ENCODE peak calls at places on chromosomes 12 and 14, in five cellular contexts. H is mammary epithelial cell, E is A549, B is WTC11, X is uterus. W is an unnamed sample.
A peak's percentile ranks its signal among the peaks of the same experiment; 100 is the strongest.

GRCh38 chr12:26651566-26652188 is 181.3 kb downstream of the ITPR2 start:
- DNase-seq in B (peak; percentile 75), X (peak; percentile 52), E (peak; percentile 71), H (peak; percentile 67), W (peak; percentile 76)

GRCh38 chr14:102056694-102057442 is 30.0 kb downstream of the HSP90AA1 start:
- DNase-seq in H (no peak), E (no peak), B (no peak), X (no peak), W (no peak)

GRCh38 chr14:95664546-95664945 is 21.7 kb upstream of the TCL1B start:
- DNase-seq in B (no peak), H (no peak), X (no peak), E (no peak), W (no peak)

GRCh38 chr12:4587108-4587507 is 25.1 kb downstream of the DYRK4 start:
- DNase-seq in X (no peak), H (no peak), E (no peak), B (peak; percentile 39), W (no peak)

GRCh38 chr12:27709932-27710591 is 570 bp upstream of the MRPS35 start:
- DNase-seq in H (peak; percentile 54), X (peak; percentile 21), E (no peak), B (no peak), W (no peak)

GRCh38 chr12:123660328-123660727 is 10.6 kb upstream of the TCTN2 start:
- DNase-seq in X (no peak), E (peak; percentile 67), B (no peak), H (peak; percentile 92), W (no peak)

GRCh38 chr12:16347391-16348298 is at the start of gene MGST1:
- DNase-seq in H (peak; percentile 71), E (peak; percentile 38), B (peak; percentile 84), X (peak; percentile 19), W (peak; percentile 72)

GRCh38 chr14:91254456-91254855 is 10.0 kb upstream of the GPR68 start:
- DNase-seq in B (no peak), E (no peak), H (no peak), X (no peak), W (no peak)

GRCh38 chr12:99978152-99978551 is 6.6 kb downstream of the ANKS1B start:
- DNase-seq in B (no peak), H (no peak), X (no peak), E (no peak), W (no peak)

GRCh38 chr12:94813314-94813713 is 163.0 kb upstream of the TMCC3 start:
- DNase-seq in H (no peak), E (no peak), X (no peak), B (no peak), W (no peak)

GRCh38 chr14:78970677-78971076 is 800.5 kb downstream of the NRXN3 start:
- DNase-seq in B (no peak), H (no peak), X (no peak), E (no peak), W (no peak)

GRCh38 chr12:115934046-115934445 is 343.4 kb downstream of the MED13L start:
- DNase-seq in B (no peak), H (no peak), X (no peak), E (no peak), W (no peak)

GRCh38 chr14:85531141-85531593 is 1.2 kb downstream of the FLRT2 start:
- DNase-seq in E (peak; percentile 15), X (peak; percentile 32), H (peak; percentile 75), B (peak; percentile 62), W (peak; percentile 47)

GRCh38 chr12:12560587-12561304 is 1.9 kb downstream of the DUSP16 start:
- DNase-seq in X (peak; percentile 78), B (no peak), H (peak; percentile 89), E (peak; percentile 71), W (no peak)

GRCh38 chr12:65492997-65493892 is 214.8 kb downstream of the MSRB3 start:
- DNase-seq in X (no peak), E (no peak), H (no peak), B (no peak), W (no peak)

GRCh38 chr14:90728951-90729350 is 87.3 kb downstream of the TTC7B start:
- DNase-seq in H (no peak), E (no peak), X (no peak), B (no peak), W (no peak)

GRCh38 chr12:19778822-19779221 is 339.5 kb downstream of the AEBP2 start:
- DNase-seq in H (no peak), B (no peak), X (no peak), E (no peak), W (no peak)

GRCh38 chr14:58763210-58763609 is 125.4 kb downstream of the DACT1 start:
- DNase-seq in X (no peak), H (no peak), B (no peak), E (no peak), W (no peak)

GRCh38 chr12:10618338-10618987 is 5.1 kb upstream of the MAGOHB start:
- DNase-seq in X (no peak), H (peak; percentile 79), E (no peak), B (no peak), W (no peak)

GRCh38 chr12:10621278-10621677 is 7.9 kb upstream of the MAGOHB start:
- DNase-seq in B (no peak), H (no peak), E (no peak), X (no peak), W (no peak)

GRCh38 chr12:10624631-10625030 is 11.2 kb upstream of the MAGOHB start:
- DNase-seq in X (no peak), B (no peak), H (no peak), E (no peak), W (no peak)

GRCh38 chr12:10620078-10620779 is 6.8 kb upstream of the MAGOHB start:
- DNase-seq in B (no peak), X (no peak), H (no peak), E (no peak), W (no peak)

DNA sequence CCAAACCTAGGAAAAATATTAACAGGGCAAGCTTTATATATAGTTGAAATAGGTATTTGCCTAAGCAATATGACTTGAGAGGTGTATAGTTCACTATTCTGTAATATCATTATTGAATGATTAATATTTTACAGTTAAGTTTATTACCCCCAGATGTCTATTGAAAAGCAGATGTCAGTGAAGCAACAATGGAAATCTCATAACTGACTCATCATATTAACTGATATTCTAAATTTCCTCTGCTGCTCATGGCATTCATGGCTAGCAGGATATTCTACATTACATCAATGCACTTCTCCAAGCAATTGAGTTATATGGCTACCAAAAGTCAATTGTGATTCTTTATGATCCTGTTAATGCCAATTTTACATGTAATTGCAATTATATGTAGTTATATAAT is 9.7 kb upstream of the MAGOHB start:
- DNase-seq in B (no peak), E (no peak), H (no peak), X (no peak), W (no peak)
- TF ChIP-seq CTCF in B (no peak), E (no peak), H (no peak), X (no peak), W (no peak)

GRCh38 chr14:54782803-54783659 is 119.6 kb downstream of the GCH1 start:
- DNase-seq in B (peak; percentile 51), X (no peak), E (no peak), H (no peak), W (peak; percentile 31)
- TF ChIP-seq CTCF in B (no peak), X (no peak), E (no peak), H (no peak), W (no peak)

DNA sequence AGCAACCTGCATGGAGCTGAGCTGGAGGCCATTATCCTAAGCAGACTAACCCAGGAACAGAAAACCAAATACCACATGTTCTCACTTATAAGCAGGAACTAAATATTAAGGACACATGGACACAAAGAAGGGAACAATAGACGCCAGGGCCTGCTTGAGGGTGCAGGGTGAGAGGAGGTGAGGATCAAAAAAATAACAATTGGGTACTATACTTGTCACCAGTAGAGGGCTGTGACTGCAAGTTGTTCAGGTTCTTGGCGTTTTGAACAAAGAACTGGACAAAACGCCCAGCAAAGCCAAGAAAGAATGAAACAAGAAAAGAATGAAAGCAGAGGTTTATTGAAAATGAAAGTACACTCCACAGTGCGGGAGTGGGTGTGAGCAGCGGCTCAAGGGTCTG is 208.5 kb upstream of the NEDD1 start:
- DNase-seq in X (no peak), H (no peak), B (no peak), E (no peak), W (no peak)
- TF ChIP-seq CTCF in X (no peak), H (no peak), B (no peak), E (peak; percentile 29), W (no peak)

GRCh38 chr14:43894534-43894933 is 612.5 kb downstream of the FSCB start:
- DNase-seq in H (no peak), X (no peak), B (no peak), E (no peak), W (no peak)
- TF ChIP-seq CTCF in H (peak; percentile 29), X (no peak), B (peak; percentile 56), E (peak; percentile 14), W (peak; percentile 96)

GRCh38 chr14:45807187-45807586 is 554.2 kb upstream of the MIS18BP1 start:
- DNase-seq in E (no peak), H (no peak), X (no peak), B (no peak), W (no peak)

GRCh38 chr14:45811155-45811554 is 558.2 kb upstream of the MIS18BP1 start:
- DNase-seq in H (no peak), B (no peak), X (no peak), E (no peak), W (no peak)

GRCh38 chr14:45810152-45810872 is 557.3 kb upstream of the MIS18BP1 start:
- DNase-seq in B (no peak), X (no peak), H (no peak), E (no peak), W (peak; percentile 3)
- TF ChIP-seq CTCF in B (no peak), X (no peak), H (peak; percentile 45), E (no peak), W (no peak)

GRCh38 chr12:125455556-125455955 is 390.3 kb downstream of the AACS start:
- DNase-seq in B (no peak), X (no peak), H (no peak), E (no peak), W (no peak)
- TF ChIP-seq CTCF in B (peak; percentile 27), X (no peak), H (no peak), E (no peak), W (peak; percentile 34)